ENCODE peak calls at places on chromosomes 4 and X, in six cellular contexts. Z is ecto neural progenitor cell; N is HS-5; W is SW 1271; H is T-helper 2 cell treated with Interferon-gamma antibody and Interleukin-4, amounts not matched to agents 5 μg/mL and 100 μg/mL, for 36 hours; Y is mucosa of descending colon. T is an unnamed sample.

GRCh38 chrX:78658851-78659744 is at the start of gene RTL3:
- DNase-seq in Z (no peak), N (peak; percentile 47), W (no peak), H (no peak), Y (no peak), T (no peak)

GRCh38 chr4:84492737-84493091 is 6.4 kb downstream of the NKX6-1 start:
- DNase-seq in Z (no peak), N (no peak), W (no peak), H (no peak), Y (no peak), T (no peak)

GRCh38 chrX:153953892-153954617 is 9.6 kb upstream of the RENBP start:
- DNase-seq in Z (no peak), N (no peak), W (no peak), H (no peak), Y (peak; percentile 50), T (no peak)

GRCh38 chrX:22603060-22603459 is 330.3 kb downstream of the CBLL2 start:
- DNase-seq in Z (no peak), N (no peak), W (no peak), H (no peak), Y (no peak), T (no peak)

GRCh38 chr4:74451214-74451661 is 6.3 kb downstream of the AREG start:
- DNase-seq in Z (no peak), N (peak; percentile 41), W (peak; percentile 13), H (no peak), Y (no peak), T (no peak)

GRCh38 chrX:41118156-41118555 is 32.9 kb downstream of the USP9X start:
- DNase-seq in Z (no peak), N (no peak), W (no peak), H (peak; percentile 12), Y (no peak), T (no peak)

GRCh38 chr4:39976945-39977488 is 694 bp downstream of the PDS5A start:
- DNase-seq in Z (peak; percentile 66), N (peak; percentile 11), W (no peak), H (peak; percentile 59), Y (peak; percentile 76), T (peak; percentile 33)

GRCh38 chr4:48047896-48048295 is 31.3 kb downstream of the NIPAL1 start:
- DNase-seq in Z (no peak), N (no peak), W (no peak), H (no peak), Y (no peak), T (no peak)

GRCh38 chr4:173074501-173074946 is 94.1 kb upstream of the GALNT7 start:
- DNase-seq in Z (no peak), N (peak; percentile 88), W (no peak), H (no peak), Y (no peak), T (peak; percentile 88)

GRCh38 chrX:51643377-51643776 is 24.7 kb upstream of the CENPVL3 start:
- DNase-seq in Z (no peak), N (no peak), W (no peak), H (no peak), Y (no peak), T (no peak)

GRCh38 chr4:156547439-156547838 is 424.2 kb downstream of the PDGFC start:
- DNase-seq in Z (no peak), N (peak; percentile 59), W (no peak), H (no peak), Y (no peak), T (no peak)

GRCh38 chr4:126799971-126800722 is 832.6 kb upstream of the INTU start:
- DNase-seq in Z (no peak), N (no peak), W (no peak), H (no peak), Y (no peak), T (no peak)

GRCh38 chr4:28176942-28177341 is 1316.3 kb downstream of the STIM2 start:
- DNase-seq in Z (no peak), N (no peak), W (no peak), H (no peak), Y (no peak), T (no peak)

GRCh38 chr4:146342600-146343192 is 128.4 kb downstream of the REELD1 start:
- DNase-seq in Z (no peak), N (no peak), W (no peak), H (no peak), Y (no peak), T (no peak)